ENCODE peak calls at places on chromosomes 1 and 21, in eight cellular contexts. Y, C, E, J, U, P, B and Z are unnamed samples. For H3K27me3, the result is how much of the 10 kb centered on the place peaks cover.

GRCh38 chr1:2136386-2136821 is 58.2 kb downstream of the FAAP20 start:
- DNase-seq in Y (no peak), C (no peak), E (no peak), J (no peak), U (no peak), P (no peak), B (no peak), Z (peak)

GRCh38 chr1:229336345-229336744 is 6.5 kb downstream of the CCSAP start:
- DNase-seq in Y (no peak), C (no peak), E (no peak), J (no peak), U (no peak), P (no peak), B (no peak), Z (no peak)

GRCh38 chr1:211654838-211655787 is 20.3 kb downstream of the NEK2 start:
- DNase-seq in Y (peak), C (no peak), E (peak), J (peak), U (peak), P (no peak), B (peak), Z (peak)

GRCh38 chr1:116738673-116739370 is 15.4 kb upstream of the CD2 start:
- DNase-seq in Y (no peak), C (peak), E (no peak), J (no peak), U (no peak), P (no peak), B (no peak), Z (no peak)

GRCh38 chr1:209620484-209620879 is 31.7 kb downstream of the LAMB3 start:
- DNase-seq in Y (no peak), C (no peak), E (no peak), J (no peak), U (peak), P (no peak), B (no peak), Z (no peak)

GRCh38 chr1:19326748-19327065 is 14.6 kb downstream of the SLC66A1 start:
- DNase-seq in Y (no peak), C (no peak), E (no peak), J (no peak), U (no peak), P (no peak), B (no peak), Z (no peak)

GRCh38 chr1:69377507-69377906 is 190.2 kb upstream of the LRRC7 start:
- DNase-seq in Y (no peak), C (no peak), E (no peak), J (no peak), U (no peak), P (no peak), B (no peak), Z (no peak)

GRCh38 chr1:43818691-43819090 is 111.4 kb downstream of the ST3GAL3 start:
- DNase-seq in Y (no peak), C (no peak), E (no peak), J (no peak), U (no peak), P (no peak), B (no peak), Z (no peak)

GRCh38 chr1:116807871-116808450 is 53.7 kb downstream of the CD2 start:
- DNase-seq in Y (no peak), C (no peak), E (no peak), J (no peak), U (no peak), P (no peak), B (no peak), Z (no peak)

GRCh38 chr1:221766210-221766609 is 24.3 kb upstream of the DUSP10 start:
- DNase-seq in Y (no peak), C (no peak), E (no peak), J (no peak), U (peak), P (peak), B (no peak), Z (no peak)

GRCh38 chr1:1091344-1092148 is 17.4 kb upstream of the RNF223 start:
- DNase-seq in Y (no peak), C (no peak), E (no peak), J (no peak), U (no peak), P (no peak), B (no peak), Z (no peak)

GRCh38 chr1:240351690-240352089 is 260.0 kb downstream of the FMN2 start:
- DNase-seq in Y (no peak), C (no peak), E (no peak), J (no peak), U (no peak), P (no peak), B (no peak), Z (no peak)

GRCh38 chr1:41622859-41623732 is 138.6 kb upstream of the EDN2 start:
- DNase-seq in Y (no peak), C (peak), E (peak), J (no peak), U (peak), P (no peak), B (no peak), Z (no peak)

GRCh38 chr1:227729881-227730629 is 5.0 kb downstream of the JMJD4 start:
- DNase-seq in Y (no peak), C (no peak), E (no peak), J (peak), U (peak), P (peak), B (no peak), Z (no peak)

DNA sequence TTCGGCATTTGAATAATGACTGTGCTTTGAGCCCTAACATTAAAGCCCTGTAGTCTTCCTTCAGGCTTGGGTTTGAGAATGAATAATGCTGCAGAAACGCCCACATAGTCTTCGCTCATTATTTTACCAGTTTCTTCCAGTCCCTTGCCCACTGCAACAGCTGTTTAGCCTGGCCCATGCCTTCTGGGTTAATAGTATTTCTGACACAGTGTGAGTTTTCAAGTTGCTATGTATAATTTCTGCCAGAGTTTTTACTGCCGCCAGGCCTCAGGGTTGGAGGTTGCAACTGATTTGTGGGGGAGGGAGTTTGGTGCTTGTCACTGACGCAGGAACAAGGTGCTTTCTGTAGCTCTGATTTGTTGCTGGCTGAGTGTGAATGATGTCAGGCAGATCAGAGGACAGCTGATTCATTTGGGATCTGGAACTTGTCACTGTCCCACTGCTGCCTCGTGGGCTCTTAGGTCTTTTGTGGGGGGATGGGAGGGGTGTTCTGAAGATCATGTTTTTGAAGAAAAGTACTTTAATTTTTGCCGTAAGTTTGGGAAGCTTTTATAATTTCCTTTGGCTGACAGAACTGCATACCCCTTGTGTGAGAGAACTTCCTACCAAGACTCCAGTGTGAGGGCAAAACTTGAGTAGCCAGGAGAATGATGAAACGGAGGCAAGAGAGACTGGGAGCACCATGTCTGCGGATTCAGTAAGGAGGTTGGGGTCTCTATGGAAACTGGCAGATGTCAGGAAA is 109.9 kb downstream of the MAST2 start:
- DNase-seq in Y (no peak), C (no peak), E (peak), J (no peak), U (peak), P (peak), B (no peak), Z (peak)
- TF ChIP-seq CTCF in Y (no peak), C (no peak), E (no peak), J (no peak), U (peak), P (no peak), B (no peak), Z (no peak)

DNA sequence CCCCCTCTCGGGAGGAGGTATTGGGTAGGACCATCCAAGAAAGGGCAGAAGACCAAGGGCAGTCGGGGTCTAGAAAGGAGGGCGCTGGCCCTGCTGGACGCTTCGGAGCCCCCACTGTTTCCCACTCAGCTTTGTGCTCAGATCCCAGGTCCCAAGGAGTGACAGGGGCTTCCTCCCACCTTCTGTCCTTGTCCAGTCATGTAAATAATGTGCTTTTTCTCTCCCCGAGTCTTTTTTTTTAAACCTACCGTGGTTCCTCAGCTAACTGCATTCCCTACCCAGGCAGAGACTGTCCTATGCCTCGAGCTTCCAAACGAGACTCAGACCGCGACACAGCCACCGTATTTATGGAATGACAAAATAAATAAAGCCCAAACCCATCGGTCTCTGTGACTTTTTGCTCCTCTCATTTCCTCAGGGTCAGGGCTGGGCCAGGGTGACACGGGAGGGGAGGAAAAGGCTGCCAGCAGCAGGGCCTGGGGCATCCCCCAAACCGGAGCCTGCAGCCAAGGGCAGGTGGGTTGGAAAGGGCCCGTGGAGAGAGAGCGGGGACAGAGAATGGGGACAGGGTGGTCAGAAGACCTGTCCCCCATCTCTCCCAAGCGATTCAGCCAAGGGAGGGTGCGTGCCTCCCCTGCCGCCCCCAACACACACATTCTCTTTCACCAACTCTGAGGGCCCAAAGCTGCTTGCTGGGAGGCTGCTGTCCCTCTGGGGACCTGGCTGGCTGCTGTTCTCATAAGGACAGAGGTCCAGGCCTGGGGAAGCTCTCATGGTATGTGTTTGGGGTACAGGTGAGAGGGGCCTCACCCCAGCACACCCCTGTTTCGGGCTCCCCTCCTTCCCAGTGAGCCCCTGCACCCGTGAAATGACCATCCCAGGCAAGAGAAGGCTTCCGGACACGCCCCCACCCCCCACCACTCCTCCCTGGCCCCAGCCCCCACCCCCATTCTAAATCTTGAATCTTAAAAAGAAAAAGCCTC is 55.4 kb downstream of the KCNAB2 start:
- DNase-seq in Y (no peak), C (no peak), E (peak), J (no peak), U (no peak), P (no peak), B (no peak), Z (peak)
- H3K27me3 ChIP-seq in Y (under half), C (under half), E (half or more), J (under half), U (under half), P (under half), B (under half), Z (under half)

GRCh38 chr21:44316277-44316900 is 16.5 kb downstream of the PFKL start:
- DNase-seq in Y (no peak), C (no peak), E (no peak), J (no peak), U (no peak), P (no peak), B (no peak), Z (no peak)
- TF ChIP-seq CTCF in Y (no peak), C (no peak), E (no peak), J (no peak), U (no peak), P (no peak), B (no peak), Z (no peak)

GRCh38 chr1:7632126-7632525 is 139.0 kb upstream of the VAMP3 start:
- DNase-seq in Y (no peak), C (no peak), E (no peak), J (no peak), U (no peak), P (no peak), B (no peak), Z (no peak)

GRCh38 chr1:7628273-7628672 is 142.8 kb upstream of the VAMP3 start:
- DNase-seq in Y (no peak), C (no peak), E (no peak), J (no peak), U (no peak), P (no peak), B (no peak), Z (no peak)

GRCh38 chr1:7629465-7630195 is 141.5 kb upstream of the VAMP3 start:
- DNase-seq in Y (no peak), C (no peak), E (no peak), J (no peak), U (no peak), P (no peak), B (no peak), Z (no peak)

GRCh38 chr1:7630378-7630777 is 140.7 kb upstream of the VAMP3 start:
- DNase-seq in Y (peak), C (no peak), E (no peak), J (no peak), U (no peak), P (no peak), B (no peak), Z (no peak)

GRCh38 chr1:7629011-7629410 is 142.1 kb upstream of the VAMP3 start:
- DNase-seq in Y (no peak), C (no peak), E (no peak), J (no peak), U (no peak), P (no peak), B (no peak), Z (no peak)
- H3K27me3 ChIP-seq in Y (under half), C (under half), E (under half), J (under half), U (under half), P (under half), B (under half), Z (under half)